ENCODE peak calls at places on chromosome 7, in five cellular contexts. N, O, G, R and E are unnamed samples.

GRCh38 chr7:24713850-24714675 is 43.2 kb downstream of the GSDME start:
- DNase-seq in N (no peak), O (no peak), G (no peak), R (no peak), E (no peak)

GRCh38 chr7:121328508-121329459 is at the start of gene WNT16:
- DNase-seq in N (no peak), O (no peak), G (peak), R (peak), E (no peak)

GRCh38 chr7:117489911-117490310 is 10.1 kb downstream of the CFTR start:
- DNase-seq in N (no peak), O (no peak), G (no peak), R (no peak), E (no peak)

GRCh38 chr7:32335107-32335506 is 155.1 kb downstream of the LSM5 start:
- DNase-seq in N (no peak), O (no peak), G (no peak), R (no peak), E (no peak)

GRCh38 chr7:19110778-19111175 is 6.7 kb downstream of the TWIST1 start:
- DNase-seq in N (no peak), O (no peak), G (no peak), R (no peak), E (no peak)

GRCh38 chr7:10181996-10182395 is 791.7 kb upstream of the PHF14 start:
- DNase-seq in N (no peak), O (no peak), G (no peak), R (no peak), E (no peak)

GRCh38 chr7:80844916-80845315 is 73.9 kb downstream of the SEMA3C start:
- DNase-seq in N (no peak), O (no peak), G (no peak), R (no peak), E (no peak)

GRCh38 chr7:2601065-2601464 is 30.7 kb upstream of the TTYH3 start:
- DNase-seq in N (no peak), O (no peak), G (no peak), R (no peak), E (no peak)

GRCh38 chr7:143900230-143900766 is 1.7 kb downstream of the TCAF1 start:
- DNase-seq in N (no peak), O (no peak), G (no peak), R (no peak), E (no peak)

GRCh38 chr7:99030145-99030856 is 113.6 kb downstream of the SMURF1 start:
- DNase-seq in N (no peak), O (no peak), G (no peak), R (no peak), E (no peak)

GRCh38 chr7:131648491-131648890 is 92.1 kb upstream of the PODXL start:
- DNase-seq in N (no peak), O (no peak), G (no peak), R (no peak), E (no peak)

GRCh38 chr7:112160771-112161150 is 45.4 kb downstream of the DOCK4 start:
- DNase-seq in N (no peak), O (no peak), G (no peak), R (no peak), E (no peak)

GRCh38 chr7:94855589-94855988 is 51.8 kb upstream of the PPP1R9A start:
- DNase-seq in N (no peak), O (no peak), G (no peak), R (no peak), E (no peak)

GRCh38 chr7:12683678-12684077 is 3.8 kb upstream of the ARL4A start:
- DNase-seq in N (peak), O (no peak), G (no peak), R (no peak), E (no peak)

GRCh38 chr7:17097668-17098297 is 200.7 kb upstream of the AHR start:
- DNase-seq in N (no peak), O (no peak), G (no peak), R (no peak), E (no peak)

GRCh38 chr7:93231264-93231663 is 902 bp upstream of the VPS50 start:
- DNase-seq in N (no peak), O (no peak), G (no peak), R (no peak), E (no peak)

GRCh38 chr7:82762880-82763279 is 319.3 kb upstream of the CACNA2D1 start:
- DNase-seq in N (no peak), O (no peak), G (no peak), R (no peak), E (no peak)

GRCh38 chr7:116139007-116139406 is 71.3 kb upstream of the TES start:
- DNase-seq in N (no peak), O (no peak), G (no peak), R (no peak), E (peak)

GRCh38 chr7:55245271-55245723 is 119.8 kb upstream of the LANCL2 start:
- DNase-seq in N (peak), O (no peak), G (no peak), R (no peak), E (no peak)

GRCh38 chr7:134919240-134919641 is 67.1 kb upstream of the AGBL3 start:
- DNase-seq in N (no peak), O (no peak), G (no peak), R (no peak), E (no peak)

DNA sequence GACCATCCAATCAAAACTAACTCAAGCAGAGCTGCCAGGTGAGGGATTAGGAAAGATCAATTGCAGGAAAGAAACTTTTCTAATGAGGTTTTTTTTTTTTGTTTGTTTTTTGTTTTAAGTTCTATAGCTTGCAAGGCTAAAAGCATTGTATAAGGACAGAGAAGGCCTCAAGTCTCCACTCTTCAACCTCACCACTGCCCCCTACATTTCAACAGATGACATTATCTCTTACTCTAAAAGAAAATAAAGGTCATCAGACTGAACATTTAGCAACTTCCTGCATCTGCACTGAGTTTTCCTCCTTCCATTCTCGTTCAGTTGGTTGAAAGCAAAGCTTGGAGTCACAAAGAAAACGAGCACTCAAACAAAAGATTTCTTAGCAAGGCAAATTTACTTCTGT is 45.2 kb upstream of the EXOC4 start:
- DNase-seq in N (no peak), O (no peak), G (peak), R (no peak), E (no peak)
- TF ChIP-seq CTCF in N (peak), O (no peak), G (peak), R (peak), E (peak)

DNA sequence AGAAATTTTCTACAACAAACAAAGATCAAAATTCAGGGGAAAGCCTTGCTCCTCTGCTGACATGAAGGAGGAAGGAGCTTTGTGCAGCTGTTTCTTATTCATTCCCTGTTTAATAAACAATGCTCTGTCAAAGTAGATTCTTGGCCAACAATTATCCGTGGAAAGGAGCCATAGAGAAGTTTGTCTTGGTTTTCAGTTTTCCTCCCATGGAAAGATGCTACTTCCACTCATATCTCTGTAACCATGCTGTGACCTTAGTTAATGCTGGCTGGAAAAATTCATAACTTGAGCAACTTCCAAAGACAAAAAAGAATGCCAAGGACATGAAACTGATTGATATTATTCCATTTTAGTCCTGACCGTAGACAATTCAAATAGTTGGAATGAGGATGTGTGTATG is 8.1 kb downstream of the DDC start:
- DNase-seq in N (no peak), O (no peak), G (no peak), R (no peak), E (no peak)
- TF ChIP-seq CTCF in N (no peak), O (no peak), G (no peak), R (no peak), E (no peak)

DNA sequence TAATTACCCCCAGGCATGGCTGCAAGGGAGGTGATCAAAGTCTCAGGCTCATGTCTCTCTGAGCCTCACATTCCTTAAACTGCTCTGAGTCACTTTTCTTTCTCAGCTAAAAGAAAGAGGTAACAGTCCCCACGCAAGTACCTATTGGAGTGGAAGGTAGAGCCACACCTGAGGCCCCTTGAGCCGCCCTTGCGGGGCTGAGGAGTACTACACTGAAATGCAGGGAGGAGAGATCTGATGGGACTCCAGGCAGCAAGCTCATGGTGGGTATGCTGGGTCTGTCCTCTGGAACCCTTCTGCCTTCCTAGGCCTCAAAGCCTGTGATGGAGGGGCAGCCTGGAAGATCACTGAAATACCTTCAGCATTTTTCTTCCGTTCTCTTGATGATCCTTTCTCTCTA is 960.0 kb downstream of the DNAJB9 start:
- DNase-seq in N (no peak), O (no peak), G (no peak), R (no peak), E (no peak)
- TF ChIP-seq CTCF in N (no peak), O (no peak), G (no peak), R (no peak), E (no peak)

DNA sequence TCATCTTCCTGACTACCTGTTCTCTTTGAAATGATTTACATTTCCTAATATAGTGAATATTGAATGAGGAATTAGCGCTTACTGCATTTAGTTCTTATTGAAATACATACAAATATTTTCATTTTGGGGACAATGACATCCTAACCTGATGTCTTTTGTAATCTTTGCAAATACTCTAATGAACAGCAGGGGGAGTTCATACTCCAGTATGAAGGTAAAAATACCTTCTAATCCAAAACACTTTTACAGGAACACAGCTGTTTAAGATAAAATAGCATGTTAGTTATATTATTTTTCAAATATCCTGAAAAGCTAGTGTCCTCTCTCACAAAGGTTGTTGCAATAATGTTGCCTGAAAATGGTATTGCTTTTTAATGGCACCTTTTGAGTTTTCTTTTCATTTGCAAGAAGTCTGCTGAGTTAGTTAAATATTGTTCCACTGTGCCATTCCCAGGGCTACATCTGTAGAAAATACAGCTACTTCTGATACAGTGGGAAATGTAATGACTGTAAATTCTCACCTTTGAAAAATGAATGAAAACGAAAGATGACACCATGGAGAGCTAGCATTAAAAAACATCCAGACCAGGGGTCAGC is 400.0 kb downstream of the PHF14 start:
- DNase-seq in N (no peak), O (no peak), G (no peak), R (no peak), E (no peak)
- TF ChIP-seq CTCF in N (peak), O (peak), G (peak), R (peak), E (peak)

GRCh38 chr7:128792471-128793183 is 859 bp downstream of the CCDC136 start:
- DNase-seq in N (no peak), O (no peak), G (no peak), R (no peak), E (no peak)

GRCh38 chr7:128794436-128794835 is 2.7 kb downstream of the CCDC136 start:
- DNase-seq in N (no peak), O (no peak), G (no peak), R (no peak), E (no peak)

GRCh38 chr7:128795129-128795528 is 3.4 kb downstream of the CCDC136 start:
- DNase-seq in N (no peak), O (no peak), G (no peak), R (no peak), E (no peak)

GRCh38 chr7:128793184-128793552 is 1.4 kb downstream of the CCDC136 start:
- DNase-seq in N (no peak), O (no peak), G (no peak), R (no peak), E (no peak)

GRCh38 chr7:128794020-128794419 is 2.3 kb downstream of the CCDC136 start:
- DNase-seq in N (no peak), O (no peak), G (peak), R (no peak), E (no peak)
- TF ChIP-seq CTCF in N (peak), O (no peak), G (peak), R (no peak), E (no peak)

GRCh38 chr7:26305048-26305868 is 13.6 kb downstream of the SNX10 start:
- DNase-seq in N (no peak), O (no peak), G (no peak), R (no peak), E (no peak)
- TF ChIP-seq CTCF in N (no peak), O (no peak), G (no peak), R (no peak), E (no peak)

GRCh38 chr7:916291-916941 is 38.1 kb downstream of the ADAP1 start:
- DNase-seq in N (no peak), O (no peak), G (no peak), R (no peak), E (no peak)

GRCh38 chr7:914521-915194 is 38.3 kb downstream of the GET4 start:
- DNase-seq in N (no peak), O (no peak), G (no peak), R (no peak), E (no peak)

GRCh38 chr7:911791-912480 is 35.6 kb downstream of the GET4 start:
- DNase-seq in N (no peak), O (no peak), G (no peak), R (no peak), E (no peak)

GRCh38 chr7:915291-916218 is 38.9 kb downstream of the ADAP1 start:
- DNase-seq in N (no peak), O (no peak), G (no peak), R (peak), E (no peak)

GRCh38 chr7:913736-914520 is 37.6 kb downstream of the GET4 start:
- DNase-seq in N (no peak), O (no peak), G (no peak), R (no peak), E (no peak)
- TF ChIP-seq CTCF in N (no peak), O (no peak), G (no peak), R (no peak), E (no peak)